ENCODE peak calls at places on chromosomes 5 and 9, in six cellular contexts. G is Karpas-422, I is cardiac fibroblast, S is heart left ventricle, K is transverse colon, B is Peyer's patch. Q is an unnamed sample.

GRCh38 chr5:108028411-108028810 is 353.5 kb downstream of the FBXL17 start:
- DNase-seq in K (no peak), S (no peak), I (peak), B (no peak), G (no peak), Q (no peak)

GRCh38 chr5:118791986-118792734 is 196.2 kb downstream of the DTWD2 start:
- DNase-seq in B (peak), I (peak), K (no peak), S (no peak), G (peak), Q (no peak)

GRCh38 chr5:68479524-68479923 is 264.0 kb downstream of the PIK3R1 start:
- DNase-seq in S (no peak), K (no peak), I (no peak), B (no peak), G (no peak), Q (no peak)

GRCh38 chr9:127976498-127976897 is 4.3 kb downstream of the EEIG1 start:
- DNase-seq in G (no peak), S (peak), B (peak), K (peak), I (no peak), Q (peak)

GRCh38 chr5:11050596-11051304 is 289.7 kb upstream of the DAP start:
- DNase-seq in K (no peak), B (no peak), S (no peak), I (no peak), G (peak), Q (no peak)

GRCh38 chr9:5586391-5586802 is 42.5 kb upstream of the RIC1 start:
- DNase-seq in I (peak), G (no peak), K (no peak), S (no peak), B (no peak), Q (no peak)

GRCh38 chr5:64635056-64635686 is 55.1 kb upstream of the SHISAL2B start:
- DNase-seq in I (peak), G (peak), S (no peak), K (no peak), B (no peak), Q (no peak)

GRCh38 chr9:26426732-26427131 is 465.9 kb downstream of the CAAP1 start:
- DNase-seq in G (no peak), I (no peak), K (no peak), S (no peak), B (no peak), Q (no peak)

GRCh38 chr9:114366334-114367128 is 21.3 kb downstream of the AKNA start:
- DNase-seq in S (no peak), K (peak), I (peak), B (no peak), G (peak), Q (no peak)
- H3K4me3 ChIP-seq in S (no peak), K (no peak), I (no peak), B (no peak), G (peak), Q (peak)

DNA sequence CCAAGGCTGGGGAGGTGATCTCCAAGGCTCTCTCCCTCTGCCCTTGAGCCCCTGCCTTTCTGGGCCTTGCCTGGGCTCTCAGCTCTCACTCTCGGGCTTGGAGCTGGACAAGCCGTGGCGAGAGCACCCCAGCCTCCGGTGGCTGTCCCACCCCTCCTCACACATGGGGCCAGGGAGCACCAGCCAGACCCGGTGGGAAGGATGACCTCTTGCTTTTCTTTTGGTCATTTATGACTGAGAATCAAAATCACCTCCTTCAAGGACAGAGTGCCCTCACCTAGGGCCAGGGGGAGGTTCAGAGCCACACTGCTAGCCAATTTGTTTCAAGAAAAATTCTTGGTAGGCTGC is 14.1 kb downstream of the TCF7 start:
- DNase-seq in G (no peak), S (no peak), K (no peak), B (no peak), I (no peak), Q (no peak)
- H3K4me3 ChIP-seq in G (no peak), S (no peak), K (no peak), B (no peak), I (no peak), Q (peak)

GRCh38 chr5:72818866-72819534 is 2.5 kb downstream of the TNPO1 start:
- DNase-seq in S (peak), K (peak), I (peak), B (peak), G (peak), Q (peak)

GRCh38 chr5:72816297-72817075 is at the start of gene TNPO1:
- DNase-seq in I (peak), S (peak), G (peak), B (peak), K (peak), Q (peak)

GRCh38 chr5:72815580-72816296 is 723 bp upstream of the TNPO1 start:
- DNase-seq in B (no peak), K (no peak), G (peak), I (peak), S (no peak), Q (no peak)

GRCh38 chr5:72817076-72817476 is 615 bp downstream of the TNPO1 start:
- DNase-seq in K (peak), I (peak), B (peak), G (peak), S (peak), Q (no peak)

GRCh38 chr5:72817639-72818266 is 1.3 kb downstream of the TNPO1 start:
- DNase-seq in S (no peak), K (no peak), B (no peak), I (peak), G (no peak), Q (no peak)
- H3K4me3 ChIP-seq in S (peak), K (peak), B (peak), I (peak), G (peak), Q (peak)

DNA sequence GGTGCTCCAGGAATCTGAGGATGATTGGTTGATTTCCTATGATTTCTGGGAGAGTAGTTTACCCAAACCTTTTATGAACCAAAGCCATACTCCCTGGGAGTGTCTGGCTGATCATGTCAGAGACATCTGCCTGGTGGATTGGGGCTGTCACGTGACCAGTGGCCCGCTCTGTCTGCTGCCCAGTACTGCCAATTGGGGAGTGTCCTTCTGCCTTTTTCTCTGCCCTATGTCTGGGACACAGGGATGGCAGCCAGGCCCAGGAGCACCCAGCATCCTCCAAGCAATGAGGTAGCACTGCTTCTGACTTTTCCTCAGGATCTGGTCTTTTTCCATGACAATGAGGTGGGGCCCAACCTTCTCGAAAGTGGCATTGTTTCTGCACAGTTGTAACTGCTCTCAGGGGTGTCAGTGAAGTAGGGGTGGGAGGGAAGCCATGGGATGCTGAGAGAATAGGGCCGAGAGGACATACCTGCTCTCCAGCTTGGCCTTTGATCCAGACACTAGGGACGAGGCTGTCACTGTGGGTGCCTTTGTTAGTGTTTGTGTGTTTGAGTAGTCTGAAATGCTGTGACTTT is 21.8 kb downstream of the DAPK1 start:
- DNase-seq in B (no peak), I (no peak), S (no peak), G (no peak), K (no peak), Q (no peak)
- H3K4me3 ChIP-seq in B (no peak), I (no peak), S (no peak), G (no peak), K (no peak), Q (no peak)

GRCh38 chr5:140244525-140245025 is 58.3 kb downstream of the PFDN1 start:
- DNase-seq in K (peak), B (peak), S (peak), G (peak), I (peak), Q (peak)
- H3K4me3 ChIP-seq in K (no peak), B (no peak), S (no peak), G (no peak), I (no peak), Q (no peak)

GRCh38 chr9:134463293-134463692 is 137.0 kb downstream of the RXRA start:
- DNase-seq in I (no peak), K (no peak), G (no peak), B (no peak), S (no peak), Q (no peak)
- H3K4me3 ChIP-seq in I (no peak), K (no peak), G (no peak), B (no peak), S (no peak), Q (no peak)

GRCh38 chr9:115733736-115734135 is 419.9 kb upstream of the PAPPA start:
- DNase-seq in G (no peak), I (peak), B (no peak), K (no peak), S (no peak), Q (no peak)
- H3K4me3 ChIP-seq in G (no peak), I (no peak), B (no peak), K (no peak), S (no peak), Q (no peak)